ENCODE peak calls at places on chromosomes 4 and X, in ten cellular contexts. P is upper lobe of right lung, J is endothelial cell of umbilical vein, A is hepatocyte, N is AG09309, Y is PC-3, K is tibial nerve, D is HFF-Myc, M is pancreas, C is astrocyte of the cerebellum. L is an unnamed sample.

GRCh38 chrX:13669246-13669689 is 16.3 kb downstream of the TCEANC start:
- DNase-seq in P (peak; percentile 64), J (peak; percentile 53), A (peak; percentile 87), N (peak; percentile 94), Y (peak; percentile 97), K (peak; percentile 72), D (peak; percentile 80), M (peak; percentile 65), C (peak; percentile 95), L (peak; percentile 90)

GRCh38 chr4:105022811-105023667 is 123.6 kb upstream of the TET2 start:
- DNase-seq in P (peak; percentile 71), J (no peak), A (no peak), N (no peak), Y (peak; percentile 84), K (no peak), D (no peak), M (no peak), C (peak; percentile 12), L (no peak)

GRCh38 chr4:9866931-9867330 is 85.5 kb downstream of the DRD5 start:
- DNase-seq in P (no peak), J (no peak), A (no peak), N (no peak), Y (no peak), K (no peak), D (no peak), M (no peak), C (no peak), L (no peak)

GRCh38 chr4:26826721-26827120 is 33.9 kb upstream of the STIM2 start:
- DNase-seq in P (no peak), J (peak; percentile 30), A (no peak), N (no peak), Y (no peak), K (peak; percentile 22), D (no peak), M (peak; percentile 59), C (no peak), L (no peak)

GRCh38 chr4:61200991-61201526 is 933 bp downstream of the ADGRL3 start:
- DNase-seq in P (no peak), J (no peak), A (peak; percentile 53), N (no peak), Y (peak; percentile 14), K (peak; percentile 7), D (no peak), M (peak; percentile 49), C (no peak), L (no peak)

GRCh38 chr4:42654606-42655005 is 2.3 kb downstream of the ATP8A1 start:
- DNase-seq in P (no peak), J (peak; percentile 39), A (no peak), N (no peak), Y (peak; percentile 90), K (peak; percentile 17), D (no peak), M (no peak), C (no peak), L (peak; percentile 4)

GRCh38 chrX:145821291-145821897 is 3.8 kb downstream of the SLITRK2 start:
- DNase-seq in P (no peak), J (no peak), A (peak; percentile 41), N (no peak), Y (no peak), K (no peak), D (no peak), M (no peak), C (no peak), L (no peak)

GRCh38 chr4:76881375-76881774 is 16.6 kb downstream of the SOWAHB start:
- DNase-seq in P (no peak), J (no peak), A (peak; percentile 62), N (no peak), Y (peak; percentile 66), K (no peak), D (no peak), M (no peak), C (no peak), L (no peak)

GRCh38 chr4:151679247-151679646 is 81.6 kb downstream of the GATB start:
- DNase-seq in P (no peak), J (no peak), A (no peak), N (no peak), Y (no peak), K (no peak), D (no peak), M (no peak), C (no peak), L (no peak)

GRCh38 chr4:77433102-77433733 is 172.4 kb upstream of the CXCL13 start:
- DNase-seq in P (no peak), J (peak; percentile 56), A (peak; percentile 74), N (no peak), Y (peak; percentile 62), K (peak; percentile 7), D (peak; percentile 26), M (no peak), C (peak; percentile 18), L (no peak)

GRCh38 chr4:165783626-165784025 is 89.4 kb upstream of the TLL1 start:
- DNase-seq in P (no peak), J (peak; percentile 40), A (no peak), N (no peak), Y (no peak), K (no peak), D (no peak), M (no peak), C (no peak), L (no peak)

GRCh38 chr4:38511702-38512101 is 152.3 kb upstream of the KLF3 start:
- DNase-seq in P (no peak), J (no peak), A (no peak), N (no peak), Y (no peak), K (no peak), D (no peak), M (no peak), C (no peak), L (no peak)

GRCh38 chr4:150769845-150770244 is 187.9 kb downstream of the MAB21L2 start:
- DNase-seq in P (no peak), J (no peak), A (no peak), N (no peak), Y (peak; percentile 44), K (no peak), D (no peak), M (no peak), C (no peak), L (no peak)

GRCh38 chr4:73765296-73765695 is 24.9 kb downstream of the CXCL8 start:
- DNase-seq in P (no peak), J (no peak), A (no peak), N (no peak), Y (no peak), K (no peak), D (no peak), M (no peak), C (no peak), L (no peak)

GRCh38 chr4:71266090-71266794 is 72.6 kb upstream of the SLC4A4 start:
- DNase-seq in P (no peak), J (no peak), A (no peak), N (peak; percentile 47), Y (peak; percentile 10), K (no peak), D (no peak), M (no peak), C (no peak), L (peak; percentile 70)

GRCh38 chr4:76690091-76690905 is 207.6 kb downstream of the SOWAHB start:
- DNase-seq in P (no peak), J (no peak), A (peak; percentile 45), N (no peak), Y (peak; percentile 36), K (no peak), D (peak; percentile 78), M (no peak), C (no peak), L (no peak)

GRCh38 chr4:111712093-111712677 is 433.1 kb upstream of the FAM241A start:
- DNase-seq in P (no peak), J (no peak), A (no peak), N (no peak), Y (no peak), K (no peak), D (no peak), M (no peak), C (no peak), L (no peak)

GRCh38 chr4:173536808-173537429 is 6.9 kb upstream of the HAND2 start:
- DNase-seq in P (no peak), J (no peak), A (peak; percentile 45), N (no peak), Y (peak; percentile 31), K (no peak), D (no peak), M (no peak), C (no peak), L (no peak)
- TF ChIP-seq CTCF in P (no peak), J (no peak), A (no peak), N (no peak), Y (peak; percentile 43), K (no peak), D (peak; percentile 3), M (no peak), C (peak; percentile 32), L (no peak)

DNA sequence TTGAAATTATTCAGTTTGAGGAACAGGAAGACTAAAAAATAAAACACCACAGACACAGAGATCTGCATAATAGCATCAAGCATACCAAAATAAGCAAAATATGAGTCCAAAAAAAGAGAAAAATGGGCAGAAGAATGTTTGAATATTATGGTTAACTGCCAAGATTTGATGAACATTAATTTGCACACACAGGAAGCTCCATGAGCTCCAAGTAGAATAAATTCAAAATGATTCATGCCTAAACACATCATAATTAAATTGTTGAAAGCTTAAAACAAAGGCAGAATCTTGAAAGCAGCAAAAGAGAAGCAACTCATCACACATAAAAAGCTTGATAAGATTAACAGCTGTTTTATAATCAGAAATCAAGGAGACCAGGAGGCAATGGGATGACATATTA is 156.6 kb upstream of the ARSJ start:
- DNase-seq in P (no peak), J (peak; percentile 46), A (no peak), N (no peak), Y (no peak), K (no peak), D (no peak), M (no peak), C (no peak), L (no peak)
- H3K4me3 ChIP-seq in P (no peak overlapping the region), J (no peak overlapping the region), A (no peak overlapping the region), N (no peak overlapping the region), Y (no peak overlapping the region), K (no peak overlapping the region), D (no peak overlapping the region), M (no peak overlapping the region), C (no peak overlapping the region), L (no peak overlapping the region)

GRCh38 chr4:94216394-94216793 is 8.7 kb downstream of the SMARCAD1 start:
- DNase-seq in P (no peak), J (no peak), A (no peak), N (no peak), Y (no peak), K (no peak), D (no peak), M (no peak), C (no peak), L (no peak)
- TF ChIP-seq CTCF in P (no peak), J (no peak), A (no peak), N (no peak), Y (no peak), K (no peak), D (no peak), M (no peak), C (no peak), L (no peak)

DNA sequence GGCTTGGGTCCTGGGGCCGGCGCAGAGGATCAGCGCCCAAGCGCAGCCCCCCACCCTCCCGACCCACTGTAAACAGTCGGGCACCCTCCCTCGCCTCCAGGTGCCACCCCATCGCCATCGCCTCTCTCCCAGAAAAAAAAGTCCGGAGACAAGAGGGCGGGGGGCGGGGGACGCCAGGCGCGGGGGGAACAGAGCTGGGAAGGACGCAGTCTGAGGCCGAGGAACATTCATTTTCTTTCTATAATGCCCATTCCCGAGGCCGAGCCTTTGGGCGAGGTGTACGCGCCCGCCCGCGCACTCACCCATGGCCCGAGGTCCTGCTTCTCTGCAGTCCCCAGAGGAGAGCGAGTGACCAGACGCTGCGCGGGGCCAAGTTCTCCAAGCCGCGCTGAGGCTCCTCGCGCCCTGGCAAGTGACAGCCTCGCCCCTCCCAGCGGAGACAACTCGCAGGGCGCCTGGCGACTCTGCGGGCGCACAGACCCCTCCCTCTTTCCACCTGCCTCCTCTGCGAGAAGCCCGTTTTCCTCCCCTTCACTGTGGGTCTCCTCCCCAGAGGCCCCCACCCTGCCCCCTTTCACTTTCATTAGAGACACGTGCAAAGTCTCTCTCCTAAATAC is 63.5 kb upstream of the WDR17 start:
- DNase-seq in P (peak; percentile 80), J (peak; percentile 5), A (peak; percentile 46), N (no peak), Y (peak; percentile 34), K (no peak), D (no peak), M (peak; percentile 74), C (no peak), L (no peak)
- H3K4me3 ChIP-seq in P (peak overlapping the region; percentile 56), J (no peak overlapping the region), A (peak overlapping the region; percentile 75), N (peak overlapping the region; percentile 29), Y (peak overlapping the region; percentile 70), K (peak overlapping the region; percentile 39), D (peak overlapping the region; percentile 31), M (peak overlapping the region; percentile 18), C (peak overlapping the region; percentile 48), L (peak overlapping the region; percentile 26)

L was measured in BJ.